ENCODE peak calls at places on chromosomes 11 and 22, in five cellular contexts. E, D, K, B and S are unnamed samples.

GRCh38 chr11:112163875-112164521 is at the start of gene IL18:
- DNase-seq in E (no peak), D (peak), K (peak), B (no peak), S (no peak)

GRCh38 chr22:24580276-24580675 is 12.6 kb downstream of the LRRC75B start:
- DNase-seq in E (peak), D (no peak), K (no peak), B (no peak), S (no peak)

GRCh38 chr11:72224587-72225410 is at the start of gene INPPL1:
- DNase-seq in E (peak), D (peak), K (no peak), B (peak), S (peak)

GRCh38 chr11:119832132-119832531 is 103.1 kb upstream of the NECTIN1 start:
- DNase-seq in E (no peak), D (no peak), K (no peak), B (no peak), S (no peak)

GRCh38 chr11:2929880-2930704 is 872 bp upstream of the PHLDA2 start:
- DNase-seq in E (peak), D (peak), K (peak), B (peak), S (peak)

GRCh38 chr11:75204685-75205667 is 35.6 kb upstream of the TPBGL start:
- DNase-seq in E (peak), D (peak), K (peak), B (peak), S (no peak)

GRCh38 chr11:116928845-116929244 is 91.4 kb upstream of the APOA1 start:
- DNase-seq in E (peak), D (no peak), K (no peak), B (no peak), S (no peak)

GRCh38 chr22:46425011-46425410 is 89.5 kb downstream of the TRMU start:
- DNase-seq in E (peak), D (no peak), K (no peak), B (peak), S (no peak)

GRCh38 chr11:122578168-122578825 is 77.2 kb upstream of the UBASH3B start:
- DNase-seq in E (no peak), D (peak), K (no peak), B (peak), S (no peak)

GRCh38 chr22:27650572-27650971 is 151.0 kb downstream of the MN1 start:
- DNase-seq in E (no peak), D (no peak), K (no peak), B (no peak), S (peak)

GRCh38 chr11:105024394-105024793 is 1.4 kb upstream of the CASP5 start:
- DNase-seq in E (no peak), D (no peak), K (no peak), B (no peak), S (no peak)

GRCh38 chr22:30214703-30215405 is 31.7 kb downstream of the LIF start:
- DNase-seq in E (no peak), D (no peak), K (no peak), B (no peak), S (peak)